ENCODE peak calls at places on chromosomes 11 and 22, in ten cellular contexts. G is neural progenitor cell; P is NCI-H774; Z is ACHN; A is astrocyte of the spinal cord; F is AG09309; Q is NCI-H1436; W is CD8-positive, alpha-beta memory T cell; I is activated T-cell treated with anti-CD3 and anti-CD28 coated beads, Interleukin-2, amount 50 U/mL, for 4 hours; T is Ammon's horn. U is an unnamed sample.

GRCh38 chr11:47551086-47551485 is 1.8 kb downstream of the CELF1 start:
- DNase-seq in Z (peak; percentile 50), Q (no peak), G (peak; percentile 63), W (no peak), P (no peak), T (no peak), F (no peak), I (no peak), A (no peak), U (peak; percentile 33)

GRCh38 chr22:33020721-33021120 is 37.5 kb downstream of the SYN3 start:
- DNase-seq in Q (no peak), Z (no peak), F (no peak), G (no peak), A (no peak), P (no peak), I (no peak), W (no peak), T (no peak), U (no peak)

GRCh38 chr11:1862588-1863351 is 9.9 kb downstream of the LSP1 start:
- DNase-seq in P (no peak), W (no peak), G (no peak), I (no peak), Q (no peak), T (no peak), A (peak; percentile 68), F (no peak), Z (peak; percentile 25), U (peak; percentile 68)

GRCh38 chr22:43126506-43127165 is 16.1 kb downstream of the BIK start:
- DNase-seq in G (no peak), I (no peak), P (no peak), Q (no peak), W (no peak), T (no peak), F (peak; percentile 11), A (peak; percentile 64), Z (peak; percentile 83), U (peak; percentile 88)

GRCh38 chr11:61841636-61842332 is 13.7 kb downstream of the FADS2 start:
- DNase-seq in A (no peak), W (no peak), I (no peak), P (no peak), Z (no peak), F (no peak), G (no peak), T (peak; percentile 77), Q (no peak), U (no peak)

GRCh38 chr22:29225422-29226090 is 19.9 kb downstream of the EMID1 start:
- DNase-seq in Q (no peak), G (no peak), A (no peak), W (no peak), P (no peak), T (no peak), Z (no peak), F (no peak), I (no peak), U (no peak)

GRCh38 chr11:8080674-8081590 is at the start of gene TUB:
- DNase-seq in Z (no peak), I (no peak), P (no peak), Q (peak; percentile 66), G (peak; percentile 78), F (no peak), W (no peak), T (no peak), A (no peak), U (peak; percentile 65)

GRCh38 chr11:88814076-88814475 is 251.7 kb downstream of the GRM5 start:
- DNase-seq in F (no peak), Z (no peak), Q (no peak), I (no peak), T (no peak), P (no peak), W (no peak), A (no peak), G (no peak), U (no peak)

GRCh38 chr11:13907678-13908077 is 54.8 kb upstream of the SPON1 start:
- DNase-seq in W (no peak), F (no peak), Z (no peak), P (no peak), A (no peak), I (no peak), Q (no peak), T (no peak), G (no peak), U (no peak)

GRCh38 chr11:80165763-80166162 is 724.9 kb upstream of the TENM4 start:
- DNase-seq in W (no peak), G (no peak), F (no peak), I (no peak), Q (no peak), T (no peak), A (no peak), P (no peak), Z (no peak), U (no peak)

GRCh38 chr22:22458896-22459588 is 49.5 kb downstream of the ZNF280B start:
- DNase-seq in Q (no peak), Z (no peak), P (no peak), G (no peak), I (no peak), T (no peak), W (no peak), F (no peak), A (no peak), U (no peak)

GRCh38 chr11:83666149-83666548 is 380.0 kb upstream of the CCDC90B start:
- DNase-seq in A (no peak), I (no peak), T (no peak), F (no peak), P (no peak), W (no peak), Z (no peak), Q (no peak), G (no peak), U (peak; percentile 57)

U was measured in astrocyte of the hippocampus.